ENCODE peak calls at places on chromosome 9, in ten cellular contexts. O is lung microvascular endothelial cell; E is uterus; M is midbrain; T is activated CD4-positive, alpha-beta memory T cell treated with anti-CD3 and anti-CD28 coated beads, Interleukin-2, amount 10 ng/mL, durations not matched to agents 7 days and 5 days; H is bronchial epithelial cell; J is dermis microvascular lymphatic vessel endothelial cell; A is NCI-H510A treated with DMSO at 0.1 percent for 48 hours; W is Daoy; G is Jurkat, Clone E6-1. R is an unnamed sample.

GRCh38 chr9:98576354-98576753 is 132.4 kb downstream of the GABBR2 start:
- DNase-seq in O (no peak), E (no peak), M (no peak), T (no peak), H (no peak), J (no peak), A (no peak), W (no peak), G (no peak), R (no peak)

GRCh38 chr9:88658311-88658822 is 123.4 kb downstream of the NXNL2 start:
- DNase-seq in O (no peak), E (peak), M (no peak), T (no peak), H (peak), J (no peak), A (no peak), W (peak), G (no peak), R (no peak)

GRCh38 chr9:128094166-128094949 is 26.3 kb downstream of the SLC25A25 start:
- DNase-seq in O (peak), E (peak), M (peak), T (peak), H (peak), J (peak), A (peak), W (peak), G (peak), R (peak)

GRCh38 chr9:89536618-89537017 is 38.7 kb upstream of the SEMA4D start:
- DNase-seq in O (no peak), E (no peak), M (no peak), T (peak), H (no peak), J (no peak), A (no peak), W (no peak), G (no peak), R (no peak)

GRCh38 chr9:131236161-131236560 is 40.1 kb downstream of the FAM78A start:
- DNase-seq in O (no peak), E (no peak), M (no peak), T (no peak), H (no peak), J (no peak), A (no peak), W (no peak), G (no peak), R (no peak)

GRCh38 chr9:126546036-126546435 is 67.7 kb upstream of the LMX1B start:
- DNase-seq in O (no peak), E (no peak), M (no peak), T (no peak), H (no peak), J (no peak), A (no peak), W (no peak), G (no peak), R (no peak)

GRCh38 chr9:89745601-89746376 is 141.0 kb downstream of the GADD45G start:
- DNase-seq in O (no peak), E (no peak), M (no peak), T (no peak), H (no peak), J (no peak), A (peak), W (no peak), G (no peak), R (no peak)

GRCh38 chr9:137222190-137223077 is at the start of gene RNF208:
- DNase-seq in O (no peak), E (no peak), M (no peak), T (no peak), H (no peak), J (no peak), A (peak), W (no peak), G (no peak), R (peak)

GRCh38 chr9:125743687-125744428 is 3.3 kb upstream of the PBX3 start:
- DNase-seq in O (no peak), E (no peak), M (no peak), T (no peak), H (no peak), J (no peak), A (no peak), W (no peak), G (no peak), R (no peak)